ENCODE peak calls at places on chromosomes 1 and 21, in four cellular contexts. B is NT2/D1, E is cardiac muscle cell, K is vagina. C is an unnamed sample.

GRCh38 chr1:235567812-235568444 is 63.7 kb upstream of the B3GALNT2 start:
- DNase-seq in K (no peak), E (peak; percentile 25), B (no peak), C (no peak)

GRCh38 chr1:167541013-167541412 is 12.5 kb downstream of the CREG1 start:
- DNase-seq in K (no peak), E (no peak), B (no peak), C (no peak)

GRCh38 chr1:36533897-36534296 is 51.2 kb upstream of the CSF3R start:
- DNase-seq in K (no peak), E (no peak), B (no peak), C (no peak)

GRCh38 chr1:53449026-53449425 is 10.2 kb upstream of the DMRTB1 start:
- DNase-seq in E (peak; percentile 71), B (no peak), K (no peak), C (no peak)

GRCh38 chr1:185843297-185843869 is 109.2 kb downstream of the HMCN1 start:
- DNase-seq in B (no peak), K (no peak), E (no peak), C (peak; percentile 5)

GRCh38 chr1:17229379-17229778 is 19.5 kb upstream of the PADI3 start:
- DNase-seq in E (no peak), K (no peak), B (no peak), C (no peak)

GRCh38 chr1:228224198-228225164 is 16.6 kb downstream of the OBSCN start:
- DNase-seq in K (no peak), E (no peak), B (no peak), C (no peak)

GRCh38 chr1:26237230-26237966 is 3.4 kb downstream of the CEP85 start:
- DNase-seq in B (no peak), K (no peak), E (peak; percentile 40), C (no peak)

GRCh38 chr21:15298306-15298705 is 233.5 kb upstream of the NRIP1 start:
- DNase-seq in E (no peak), K (no peak), B (no peak), C (no peak)

GRCh38 chr1:56496861-56497772 is 82.2 kb downstream of the PLPP3 start:
- DNase-seq in E (no peak), K (no peak), B (no peak), C (no peak)

GRCh38 chr21:26843912-26844257 is 1.3 kb downstream of the ADAMTS1 start:
- DNase-seq in E (peak; percentile 66), B (peak; percentile 16), K (no peak), C (no peak)

GRCh38 chr1:19949016-19949415 is 25.6 kb upstream of the PLA2G2E start:
- DNase-seq in B (no peak), E (peak; percentile 76), K (no peak), C (no peak)

GRCh38 chr1:224640587-224640986 is 24.5 kb downstream of the CNIH3 start:
- DNase-seq in E (no peak), K (no peak), B (no peak), C (no peak)

GRCh38 chr21:42102063-42102462 is 30.9 kb downstream of the UMODL1 start:
- DNase-seq in K (no peak), B (no peak), E (no peak), C (no peak)

GRCh38 chr1:55214903-55215193 is 316 bp downstream of the USP24 start:
- DNase-seq in K (no peak), E (peak; percentile 53), B (no peak), C (peak; percentile 85)

GRCh38 chr1:205530116-205530515 is 25.6 kb downstream of the CDK18 start:
- DNase-seq in E (no peak), B (no peak), K (no peak), C (no peak)

GRCh38 chr1:240199758-240200655 is 108.3 kb downstream of the FMN2 start:
- DNase-seq in K (no peak), E (peak; percentile 2), B (no peak), C (no peak)

GRCh38 chr21:31426235-31426797 is 82.3 kb upstream of the TIAM1 start:
- DNase-seq in K (no peak), E (no peak), B (no peak), C (no peak)

GRCh38 chr1:161196521-161197451 is 2.1 kb downstream of the ADAMTS4 start:
- DNase-seq in E (peak; percentile 91), K (no peak), B (no peak), C (peak; percentile 65)

GRCh38 chr1:198657550-198658064 is 18.8 kb downstream of the PTPRC start:
- DNase-seq in B (no peak), E (peak; percentile 95), K (no peak), C (no peak)

GRCh38 chr1:56547977-56548376 is 31.4 kb downstream of the PLPP3 start:
- DNase-seq in K (no peak), E (no peak), B (no peak), C (no peak)

GRCh38 chr1:177927021-177927596 is 42.7 kb downstream of the SEC16B start:
- DNase-seq in K (no peak), E (peak; percentile 69), B (no peak), C (no peak)

GRCh38 chr1:179516976-179517705 is 58.6 kb downstream of the NPHS2 start:
- DNase-seq in B (no peak), K (no peak), E (no peak), C (no peak)

GRCh38 chr1:68791800-68792199 is 294.9 kb upstream of the DEPDC1 start:
- DNase-seq in B (peak; percentile 20), E (no peak), K (no peak), C (no peak)

GRCh38 chr1:179031855-179032513 is 6.3 kb downstream of the FAM20B start:
- DNase-seq in B (no peak), K (no peak), E (peak; percentile 24), C (no peak)

GRCh38 chr1:109281680-109282496 is 1.1 kb downstream of the PSRC1 start:
- DNase-seq in K (no peak), E (peak; percentile 41), B (no peak), C (no peak)

GRCh38 chr1:226644541-226645176 is 94.4 kb downstream of the ITPKB start:
- DNase-seq in K (no peak), B (no peak), E (no peak), C (no peak)

GRCh38 chr1:117600966-117601365 is 4.9 kb upstream of the TENT5C start:
- DNase-seq in K (no peak), E (peak; percentile 93), B (no peak), C (no peak)

GRCh38 chr1:164611754-164612642 is 53.0 kb downstream of the PBX1 start:
- DNase-seq in E (peak; percentile 81), B (no peak), K (no peak), C (peak; percentile 58)

GRCh38 chr1:62882161-62882560 is 98.2 kb downstream of the ATG4C start:
- DNase-seq in B (no peak), E (no peak), K (no peak), C (no peak)

GRCh38 chr1:217135987-217136894 is 413.0 kb upstream of the ESRRG start:
- DNase-seq in K (no peak), B (no peak), E (no peak), C (peak; percentile 66)

GRCh38 chr1:9293512-9294439 is 1.1 kb downstream of the SPSB1 start:
- DNase-seq in B (no peak), K (no peak), E (peak; percentile 42), C (peak; percentile 80)
- H3K27me3 ChIP-seq in B (peaks cover 19% of the 10 kb centered on the region), K (no peaks in the 10 kb centered on the region), E (no peaks in the 10 kb centered on the region), C (peaks cover 18% of the 10 kb centered on the region)

GRCh38 chr21:35411434-35411833 is 362.3 kb upstream of the RUNX1 start:
- DNase-seq in B (no peak), E (no peak), K (no peak), C (no peak)

GRCh38 chr21:35410656-35411055 is 361.6 kb upstream of the RUNX1 start:
- DNase-seq in B (no peak), E (no peak), K (no peak), C (no peak)

GRCh38 chr21:35406600-35406999 is 357.5 kb upstream of the RUNX1 start:
- DNase-seq in E (peak; percentile 61), K (no peak), B (no peak), C (no peak)

GRCh38 chr21:35410123-35410522 is 361.0 kb upstream of the RUNX1 start:
- DNase-seq in B (no peak), E (no peak), K (no peak), C (no peak)

GRCh38 chr21:35408401-35408800 is 359.3 kb upstream of the RUNX1 start:
- DNase-seq in K (no peak), E (no peak), B (no peak), C (no peak)
- H3K27me3 ChIP-seq in K (no peaks in the 10 kb centered on the region), E (peaks cover 85% of the 10 kb centered on the region), B (no peaks in the 10 kb centered on the region), C (no peaks in the 10 kb centered on the region)

DNA sequence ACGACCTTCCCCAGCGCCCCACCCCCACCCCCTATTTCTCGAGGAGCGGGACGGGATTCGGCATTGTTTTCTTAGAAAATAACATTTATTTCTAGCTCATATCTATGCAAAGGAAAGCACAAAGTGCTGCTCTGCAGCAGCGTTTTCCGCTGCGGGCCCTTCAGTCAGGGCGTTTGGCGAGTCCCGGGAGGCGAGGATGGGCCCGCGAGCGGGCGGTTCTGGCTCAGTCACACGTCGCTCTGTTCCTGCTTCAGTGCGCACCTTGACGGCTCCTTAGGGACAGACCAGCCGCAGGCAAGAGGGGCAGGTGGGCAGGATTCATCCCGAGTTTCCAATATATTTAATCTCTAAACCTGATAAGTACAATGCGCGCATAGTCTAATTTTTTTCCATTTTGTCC is 5.8 kb downstream of the DMRTA2 start:
- DNase-seq in K (no peak), E (no peak), B (no peak), C (peak; percentile 59)
- H3K27me3 ChIP-seq in K (peaks cover 37% of the 10 kb centered on the region), E (peaks cover 100% of the 10 kb centered on the region), B (peaks cover 100% of the 10 kb centered on the region), C (peaks cover 97% of the 10 kb centered on the region)

GRCh38 chr1:87204441-87204840 is 124.2 kb upstream of the LMO4 start:
- DNase-seq in E (no peak), B (no peak), K (no peak), C (no peak)
- H3K27me3 ChIP-seq in E (no peaks in the 10 kb centered on the region), B (no peaks in the 10 kb centered on the region), K (no peaks in the 10 kb centered on the region), C (no peaks in the 10 kb centered on the region)

GRCh38 chr1:220889848-220890287 is 10.6 kb downstream of the HLX start:
- DNase-seq in E (no peak), B (no peak), K (no peak), C (no peak)

GRCh38 chr1:220887202-220887867 is 8.1 kb downstream of the HLX start:
- DNase-seq in K (no peak), B (peak; percentile 59), E (no peak), C (peak; percentile 81)

GRCh38 chr1:220889333-220889732 is 10.1 kb downstream of the HLX start:
- DNase-seq in B (no peak), E (no peak), K (no peak), C (no peak)

GRCh38 chr1:220887868-220888664 is 8.8 kb downstream of the HLX start:
- DNase-seq in B (no peak), E (no peak), K (no peak), C (peak; percentile 58)

DNA sequence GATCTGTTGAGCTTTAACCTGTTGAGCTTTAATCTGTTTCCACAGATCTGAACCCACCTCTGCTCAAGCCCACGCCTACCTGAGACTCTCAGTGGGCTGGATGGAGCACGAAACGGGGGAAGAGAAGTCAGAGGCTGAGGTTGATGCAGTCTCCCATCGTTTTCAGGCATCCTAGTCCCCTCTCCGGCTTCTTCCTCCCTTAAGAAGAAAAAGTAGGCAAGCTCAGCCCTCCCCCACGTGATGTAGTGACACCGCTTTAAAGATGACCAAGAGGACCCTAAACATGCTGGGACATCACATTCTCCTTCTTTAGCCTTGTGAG is 9.4 kb downstream of the HLX start:
- DNase-seq in E (no peak), K (no peak), B (no peak), C (peak; percentile 32)
- H3K27me3 ChIP-seq in E (peaks cover 100% of the 10 kb centered on the region), K (peaks cover 14% of the 10 kb centered on the region), B (peaks cover 65% of the 10 kb centered on the region), C (peaks cover 100% of the 10 kb centered on the region)